ENCODE peak calls at places on chromosomes 2 and 18, in eight cellular contexts. One of them, this sample, is unnamed.
A peak's percentile ranks its signal among the peaks of the same experiment; 100 is the strongest.

GRCh38 chr18:69755041-69755440 is 192.6 kb downstream of the CD226 start:
- DNase-seq in ovary: no peak
- DNase-seq in CD8-positive, alpha-beta T cell: no peak
- DNase-seq in GM23338: no peak
- DNase-seq in PC-3: peak; percentile 16
- DNase-seq in CD4-positive, CD25-positive, alpha-beta regulatory T cell: no peak
- DNase-seq in prostate gland: no peak
- DNase-seq in mucosa of descending colon: no peak
- DNase-seq in this sample: no peak

GRCh38 chr2:207251573-207252192 is 85.9 kb upstream of the KLF7 start:
- DNase-seq in CD4-positive, CD25-positive, alpha-beta regulatory T cell: no peak
- DNase-seq in PC-3: no peak
- DNase-seq in ovary: no peak
- DNase-seq in GM23338: no peak
- DNase-seq in prostate gland: no peak
- DNase-seq in CD8-positive, alpha-beta T cell: no peak
- DNase-seq in mucosa of descending colon: no peak
- DNase-seq in this sample: no peak

GRCh38 chr2:38233231-38233983 is 143.7 kb downstream of the ATL2 start:
- DNase-seq in GM23338: peak; percentile 25
- DNase-seq in mucosa of descending colon: no peak
- DNase-seq in CD8-positive, alpha-beta T cell: no peak
- DNase-seq in ovary: no peak
- DNase-seq in PC-3: peak; percentile 15
- DNase-seq in CD4-positive, CD25-positive, alpha-beta regulatory T cell: no peak
- DNase-seq in prostate gland: no peak
- DNase-seq in this sample: no peak

GRCh38 chr2:135773917-135774316 is 32.3 kb downstream of the UBXN4 start:
- DNase-seq in GM23338: no peak
- DNase-seq in mucosa of descending colon: no peak
- DNase-seq in PC-3: no peak
- DNase-seq in CD8-positive, alpha-beta T cell: no peak
- DNase-seq in ovary: no peak
- DNase-seq in prostate gland: no peak
- DNase-seq in CD4-positive, CD25-positive, alpha-beta regulatory T cell: no peak
- DNase-seq in this sample: no peak

GRCh38 chr2:237341872-237342271 is 72.1 kb downstream of the COL6A3 start:
- DNase-seq in CD4-positive, CD25-positive, alpha-beta regulatory T cell: no peak
- DNase-seq in mucosa of descending colon: peak; percentile 25
- DNase-seq in prostate gland: no peak
- DNase-seq in GM23338: no peak
- DNase-seq in CD8-positive, alpha-beta T cell: no peak
- DNase-seq in PC-3: no peak
- DNase-seq in ovary: no peak
- DNase-seq in this sample: no peak

GRCh38 chr2:28276076-28276618 is 116.5 kb upstream of the FOSL2 start:
- DNase-seq in CD4-positive, CD25-positive, alpha-beta regulatory T cell: no peak
- DNase-seq in GM23338: no peak
- DNase-seq in PC-3: peak; percentile 98
- DNase-seq in mucosa of descending colon: no peak
- DNase-seq in ovary: peak; percentile 21
- DNase-seq in prostate gland: no peak
- DNase-seq in CD8-positive, alpha-beta T cell: no peak
- DNase-seq in this sample: peak; percentile 86

GRCh38 chr2:190255668-190256067 is 64.0 kb downstream of the HIBCH start:
- DNase-seq in prostate gland: no peak
- DNase-seq in PC-3: no peak
- DNase-seq in ovary: no peak
- DNase-seq in CD4-positive, CD25-positive, alpha-beta regulatory T cell: no peak
- DNase-seq in CD8-positive, alpha-beta T cell: no peak
- DNase-seq in GM23338: no peak
- DNase-seq in mucosa of descending colon: no peak
- DNase-seq in this sample: no peak

GRCh38 chr2:109375656-109376055 is 238.1 kb downstream of the SEPTIN10 start:
- DNase-seq in ovary: no peak
- DNase-seq in CD4-positive, CD25-positive, alpha-beta regulatory T cell: no peak
- DNase-seq in prostate gland: no peak
- DNase-seq in mucosa of descending colon: no peak
- DNase-seq in PC-3: no peak
- DNase-seq in GM23338: no peak
- DNase-seq in CD8-positive, alpha-beta T cell: no peak
- DNase-seq in this sample: no peak

GRCh38 chr2:111622859-111623258 is 261.1 kb downstream of the ANAPC1 start:
- DNase-seq in ovary: no peak
- DNase-seq in GM23338: no peak
- DNase-seq in CD4-positive, CD25-positive, alpha-beta regulatory T cell: no peak
- DNase-seq in CD8-positive, alpha-beta T cell: no peak
- DNase-seq in prostate gland: no peak
- DNase-seq in PC-3: peak; percentile 79
- DNase-seq in mucosa of descending colon: no peak
- DNase-seq in this sample: no peak

GRCh38 chr18:8943900-8944870 is 158.3 kb upstream of the NDUFV2 start:
- DNase-seq in ovary: no peak
- DNase-seq in prostate gland: no peak
- DNase-seq in mucosa of descending colon: no peak
- DNase-seq in CD8-positive, alpha-beta T cell: no peak
- DNase-seq in GM23338: no peak
- DNase-seq in CD4-positive, CD25-positive, alpha-beta regulatory T cell: no peak
- DNase-seq in PC-3: peak; percentile 89
- DNase-seq in this sample: no peak

GRCh38 chr2:112340416-112340815 is 65.0 kb downstream of the ZC3H6 start:
- DNase-seq in PC-3: no peak
- DNase-seq in ovary: no peak
- DNase-seq in GM23338: no peak
- DNase-seq in mucosa of descending colon: no peak
- DNase-seq in prostate gland: no peak
- DNase-seq in CD8-positive, alpha-beta T cell: no peak
- DNase-seq in CD4-positive, CD25-positive, alpha-beta regulatory T cell: no peak
- DNase-seq in this sample: no peak

GRCh38 chr2:161358838-161359237 is 50.6 kb downstream of the PSMD14 start:
- DNase-seq in prostate gland: no peak
- DNase-seq in GM23338: no peak
- DNase-seq in CD8-positive, alpha-beta T cell: no peak
- DNase-seq in mucosa of descending colon: no peak
- DNase-seq in CD4-positive, CD25-positive, alpha-beta regulatory T cell: no peak
- DNase-seq in PC-3: no peak
- DNase-seq in ovary: no peak
- DNase-seq in this sample: no peak

GRCh38 chr2:37189452-37190153 is 1.1 kb upstream of the SULT6B1 start:
- DNase-seq in mucosa of descending colon: no peak
- DNase-seq in CD4-positive, CD25-positive, alpha-beta regulatory T cell: no peak
- DNase-seq in prostate gland: no peak
- DNase-seq in GM23338: peak; percentile 89
- DNase-seq in PC-3: peak; percentile 84
- DNase-seq in CD8-positive, alpha-beta T cell: no peak
- DNase-seq in ovary: peak; percentile 63
- DNase-seq in this sample: peak; percentile 35

GRCh38 chr2:9548506-9548905 is 7.1 kb downstream of the ADAM17 start:
- DNase-seq in prostate gland: no peak
- DNase-seq in CD8-positive, alpha-beta T cell: no peak
- DNase-seq in CD4-positive, CD25-positive, alpha-beta regulatory T cell: no peak
- DNase-seq in ovary: no peak
- DNase-seq in GM23338: no peak
- DNase-seq in PC-3: no peak
- DNase-seq in mucosa of descending colon: no peak
- DNase-seq in this sample: no peak
- H3K4me1 ChIP-seq in prostate gland: no peaks in the 10 kb centered on the region
- H3K4me1 ChIP-seq in CD8-positive, alpha-beta T cell: peaks cover 39% of the 10 kb centered on the region
- H3K4me1 ChIP-seq in CD4-positive, CD25-positive, alpha-beta regulatory T cell: peaks cover 60% of the 10 kb centered on the region
- H3K4me1 ChIP-seq in ovary: peaks cover 32% of the 10 kb centered on the region
- H3K4me1 ChIP-seq in GM23338: peaks cover 10% of the 10 kb centered on the region
- H3K4me1 ChIP-seq in PC-3: peaks cover 17% of the 10 kb centered on the region
- H3K4me1 ChIP-seq in mucosa of descending colon: peaks cover 12% of the 10 kb centered on the region
- H3K4me1 ChIP-seq in this sample: peaks cover 32% of the 10 kb centered on the region

GRCh38 chr2:241653210-241653750 is 15.8 kb downstream of the ATG4B start:
- DNase-seq in mucosa of descending colon: no peak
- DNase-seq in CD8-positive, alpha-beta T cell: no peak
- DNase-seq in GM23338: no peak
- DNase-seq in prostate gland: no peak
- DNase-seq in ovary: no peak
- DNase-seq in CD4-positive, CD25-positive, alpha-beta regulatory T cell: no peak
- DNase-seq in PC-3: no peak
- DNase-seq in this sample: no peak

GRCh38 chr2:241649414-241649813 is 11.9 kb downstream of the ATG4B start:
- DNase-seq in prostate gland: no peak
- DNase-seq in ovary: no peak
- DNase-seq in CD8-positive, alpha-beta T cell: no peak
- DNase-seq in GM23338: no peak
- DNase-seq in mucosa of descending colon: no peak
- DNase-seq in CD4-positive, CD25-positive, alpha-beta regulatory T cell: no peak
- DNase-seq in PC-3: no peak
- DNase-seq in this sample: no peak

GRCh38 chr2:241652142-241652541 is 14.6 kb downstream of the ATG4B start:
- DNase-seq in prostate gland: no peak
- DNase-seq in CD4-positive, CD25-positive, alpha-beta regulatory T cell: no peak
- DNase-seq in PC-3: no peak
- DNase-seq in GM23338: no peak
- DNase-seq in mucosa of descending colon: no peak
- DNase-seq in ovary: no peak
- DNase-seq in CD8-positive, alpha-beta T cell: no peak
- DNase-seq in this sample: no peak

GRCh38 chr2:241652722-241653121 is 15.2 kb downstream of the ATG4B start:
- DNase-seq in CD4-positive, CD25-positive, alpha-beta regulatory T cell: no peak
- DNase-seq in CD8-positive, alpha-beta T cell: no peak
- DNase-seq in ovary: no peak
- DNase-seq in mucosa of descending colon: no peak
- DNase-seq in GM23338: no peak
- DNase-seq in prostate gland: no peak
- DNase-seq in PC-3: no peak
- DNase-seq in this sample: no peak

DNA sequence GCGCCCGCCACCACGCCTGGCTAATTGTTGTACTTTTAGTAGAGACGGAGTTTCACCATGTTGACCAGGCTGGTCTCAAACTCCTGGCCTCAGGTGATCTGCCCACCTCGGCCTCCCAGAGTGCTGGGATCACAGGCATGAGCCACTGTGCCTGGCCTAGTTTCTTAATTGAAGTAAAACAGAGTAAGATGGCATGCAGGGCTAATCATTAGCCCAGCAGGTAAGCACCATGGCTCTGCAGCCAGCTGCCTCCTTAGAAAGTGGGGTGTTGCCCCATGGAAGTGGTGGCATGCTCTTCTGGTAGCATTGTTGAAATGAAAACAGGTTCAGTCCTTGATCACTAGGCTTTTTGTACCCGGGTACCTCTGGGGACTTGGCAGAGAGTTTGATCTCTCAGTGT is 12.4 kb downstream of the ATG4B start:
- DNase-seq in ovary: no peak
- DNase-seq in prostate gland: no peak
- DNase-seq in CD8-positive, alpha-beta T cell: no peak
- DNase-seq in CD4-positive, CD25-positive, alpha-beta regulatory T cell: no peak
- DNase-seq in PC-3: no peak
- DNase-seq in mucosa of descending colon: no peak
- DNase-seq in GM23338: no peak
- DNase-seq in this sample: no peak
- H3K4me1 ChIP-seq in ovary: no peaks in the 10 kb centered on the region
- H3K4me1 ChIP-seq in prostate gland: no peaks in the 10 kb centered on the region
- H3K4me1 ChIP-seq in CD8-positive, alpha-beta T cell: no peaks in the 10 kb centered on the region
- H3K4me1 ChIP-seq in CD4-positive, CD25-positive, alpha-beta regulatory T cell: no peaks in the 10 kb centered on the region
- H3K4me1 ChIP-seq in PC-3: no peaks in the 10 kb centered on the region
- H3K4me1 ChIP-seq in mucosa of descending colon: peaks cover 27% of the 10 kb centered on the region
- H3K4me1 ChIP-seq in GM23338: peaks cover 19% of the 10 kb centered on the region
- H3K4me1 ChIP-seq in this sample: no peaks in the 10 kb centered on the region

GRCh38 chr18:23847321-23847986 is 158.2 kb downstream of the LAMA3 start:
- DNase-seq in mucosa of descending colon: no peak
- DNase-seq in CD8-positive, alpha-beta T cell: no peak
- DNase-seq in ovary: no peak
- DNase-seq in prostate gland: no peak
- DNase-seq in CD4-positive, CD25-positive, alpha-beta regulatory T cell: no peak
- DNase-seq in PC-3: no peak
- DNase-seq in GM23338: no peak
- DNase-seq in this sample: no peak
- H3K4me1 ChIP-seq in mucosa of descending colon: no peaks in the 10 kb centered on the region
- H3K4me1 ChIP-seq in CD8-positive, alpha-beta T cell: peaks cover 2% of the 10 kb centered on the region
- H3K4me1 ChIP-seq in ovary: no peaks in the 10 kb centered on the region
- H3K4me1 ChIP-seq in prostate gland: no peaks in the 10 kb centered on the region
- H3K4me1 ChIP-seq in CD4-positive, CD25-positive, alpha-beta regulatory T cell: no peaks in the 10 kb centered on the region
- H3K4me1 ChIP-seq in PC-3: peaks cover 61% of the 10 kb centered on the region
- H3K4me1 ChIP-seq in GM23338: peaks cover 23% of the 10 kb centered on the region
- H3K4me1 ChIP-seq in this sample: peaks cover 44% of the 10 kb centered on the region

GRCh38 chr2:8680931-8681760 is 710 bp upstream of the ID2 start:
- DNase-seq in mucosa of descending colon: peak; percentile 78
- DNase-seq in CD8-positive, alpha-beta T cell: peak; percentile 39
- DNase-seq in CD4-positive, CD25-positive, alpha-beta regulatory T cell: peak; percentile 49
- DNase-seq in PC-3: peak; percentile 51
- DNase-seq in prostate gland: peak; percentile 52
- DNase-seq in GM23338: peak; percentile 80
- DNase-seq in ovary: peak; percentile 70
- DNase-seq in this sample: no peak

GRCh38 chr2:8679567-8679826 is 2.4 kb upstream of the ID2 start:
- DNase-seq in mucosa of descending colon: no peak
- DNase-seq in GM23338: no peak
- DNase-seq in PC-3: no peak
- DNase-seq in CD4-positive, CD25-positive, alpha-beta regulatory T cell: no peak
- DNase-seq in prostate gland: no peak
- DNase-seq in ovary: no peak
- DNase-seq in CD8-positive, alpha-beta T cell: no peak
- DNase-seq in this sample: no peak

GRCh38 chr2:8678731-8679566 is 2.9 kb upstream of the ID2 start:
- DNase-seq in mucosa of descending colon: peak; percentile 94
- DNase-seq in prostate gland: peak; percentile 93
- DNase-seq in ovary: peak; percentile 92
- DNase-seq in GM23338: peak; percentile 94
- DNase-seq in CD4-positive, CD25-positive, alpha-beta regulatory T cell: peak; percentile 76
- DNase-seq in PC-3: peak; percentile 95
- DNase-seq in CD8-positive, alpha-beta T cell: peak; percentile 73
- DNase-seq in this sample: no peak

GRCh38 chr2:8681786-8682692 is at the start of gene ID2:
- DNase-seq in ovary: peak; percentile 99
- DNase-seq in GM23338: peak; percentile 98
- DNase-seq in mucosa of descending colon: peak; percentile 100
- DNase-seq in prostate gland: peak; percentile 100
- DNase-seq in PC-3: peak; percentile 99
- DNase-seq in CD8-positive, alpha-beta T cell: peak; percentile 99
- DNase-seq in CD4-positive, CD25-positive, alpha-beta regulatory T cell: peak; percentile 94
- DNase-seq in this sample: peak; percentile 69

DNA sequence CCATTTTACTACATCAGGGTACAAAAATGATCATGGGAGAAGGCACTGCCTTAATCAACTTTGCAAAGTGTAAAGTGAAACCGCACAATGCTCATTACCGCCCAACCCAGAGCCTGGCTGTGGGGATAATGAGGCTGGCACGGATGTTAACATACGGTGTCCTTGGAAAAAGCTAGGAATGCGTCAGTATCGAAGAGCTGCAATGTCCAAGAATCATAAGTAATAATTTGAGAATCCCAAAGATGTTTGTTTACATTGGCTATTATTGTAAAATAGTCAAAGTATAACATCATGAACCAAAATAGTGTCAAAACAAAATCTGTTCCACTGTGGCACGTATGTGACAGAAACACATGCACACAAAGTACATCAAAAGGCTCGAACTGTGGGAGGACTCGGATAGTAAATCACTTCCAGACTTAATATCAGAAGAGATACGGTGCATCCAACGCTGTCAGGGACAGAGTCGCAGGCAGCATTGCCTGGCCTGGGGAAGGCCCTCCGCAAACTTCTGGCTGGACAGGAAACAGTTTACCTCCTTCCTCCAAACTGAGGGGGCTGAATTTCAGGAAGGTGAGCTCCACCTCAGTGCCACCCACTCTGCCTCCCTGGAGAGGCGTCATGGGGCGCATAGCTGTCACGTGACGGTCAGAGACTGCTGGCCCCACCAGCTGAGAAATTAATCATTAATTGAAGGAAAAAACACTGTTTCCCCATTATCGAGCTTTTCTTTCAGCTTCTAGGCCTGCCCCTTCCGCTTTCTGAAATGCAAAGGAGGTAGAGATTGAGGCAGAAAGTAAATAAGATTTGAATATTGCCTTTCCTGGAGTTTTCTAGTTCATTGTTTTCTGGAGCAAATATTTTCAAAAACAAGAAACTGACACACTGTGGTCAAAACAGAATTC is 1.8 kb upstream of the ID2 start:
- DNase-seq in PC-3: peak; percentile 33
- DNase-seq in mucosa of descending colon: peak; percentile 80
- DNase-seq in GM23338: no peak
- DNase-seq in CD8-positive, alpha-beta T cell: no peak
- DNase-seq in prostate gland: peak; percentile 51
- DNase-seq in ovary: peak; percentile 36
- DNase-seq in CD4-positive, CD25-positive, alpha-beta regulatory T cell: no peak
- DNase-seq in this sample: no peak
- H3K4me1 ChIP-seq in PC-3: peaks cover 49% of the 10 kb centered on the region
- H3K4me1 ChIP-seq in mucosa of descending colon: peaks cover 13% of the 10 kb centered on the region
- H3K4me1 ChIP-seq in GM23338: peaks cover 53% of the 10 kb centered on the region
- H3K4me1 ChIP-seq in CD8-positive, alpha-beta T cell: peaks cover 37% of the 10 kb centered on the region
- H3K4me1 ChIP-seq in prostate gland: peaks cover 5% of the 10 kb centered on the region
- H3K4me1 ChIP-seq in ovary: peaks cover 2% of the 10 kb centered on the region
- H3K4me1 ChIP-seq in CD4-positive, CD25-positive, alpha-beta regulatory T cell: peaks cover 65% of the 10 kb centered on the region
- H3K4me1 ChIP-seq in this sample: peaks cover 34% of the 10 kb centered on the region

This sample was measured in keratinocyte.